ENCODE peak calls at places on chromosomes 13 and 19, in six cellular contexts. K is IMR-90, T is H9, G is neuronal stem cell, Q is H1, W is trophoblast cell. E is an unnamed sample. For H3K79me1, the result is how much of the 10 kb centered on the place peaks cover.

GRCh38 chr13:101417043-101417406 is 717 bp upstream of the NALCN start:
- DNase-seq in T (no peak), K (peak), G (no peak), W (peak), Q (no peak), E (peak)

GRCh38 chr13:42405665-42406390 is 133.9 kb downstream of the AKAP11 start:
- DNase-seq in K (peak), G (no peak), T (no peak), W (peak), Q (no peak), E (peak)

GRCh38 chr19:9981406-9982260 is 28.7 kb downstream of the COL5A3 start:
- DNase-seq in W (no peak), T (no peak), G (no peak), Q (no peak), K (no peak), E (no peak)

GRCh38 chr13:33284016-33284415 is 1.5 kb downstream of the STARD13 start:
- DNase-seq in W (peak), T (no peak), K (peak), Q (no peak), G (no peak), E (no peak)

GRCh38 chr19:53076984-53077383 is 26.2 kb downstream of the ZNF160 start:
- DNase-seq in W (peak), Q (peak), K (peak), T (peak), G (peak), E (peak)

GRCh38 chr19:54188224-54188871 is 1.0 kb downstream of the MBOAT7 start:
- DNase-seq in K (peak), Q (no peak), W (peak), G (no peak), T (peak), E (peak)

GRCh38 chr13:95154441-95154886 is 146.8 kb downstream of the ABCC4 start:
- DNase-seq in Q (no peak), K (no peak), T (no peak), G (no peak), W (no peak), E (no peak)

GRCh38 chr19:38213911-38214625 is 10.0 kb downstream of the DPF1 start:
- DNase-seq in T (no peak), W (peak), G (no peak), Q (no peak), K (peak), E (peak)

GRCh38 chr13:44516771-44517170 is 59.4 kb downstream of the TSC22D1 start:
- DNase-seq in W (no peak), K (no peak), G (no peak), Q (no peak), T (peak), E (no peak)

GRCh38 chr19:21143846-21144245 is 2.0 kb downstream of the ZNF431 start:
- DNase-seq in Q (no peak), K (no peak), G (no peak), T (no peak), W (peak), E (peak)

GRCh38 chr19:7492142-7493055 is 3.6 kb upstream of the PEX11G start:
- DNase-seq in W (peak), G (no peak), T (no peak), K (no peak), Q (no peak), E (peak)

GRCh38 chr13:43730642-43731041 is 56.1 kb downstream of the ENOX1 start:
- DNase-seq in K (peak), T (no peak), W (no peak), Q (no peak), G (no peak), E (peak)

GRCh38 chr19:12939908-12940533 is 1.6 kb downstream of the CALR start:
- DNase-seq in K (no peak), W (no peak), G (no peak), T (no peak), Q (no peak), E (no peak)

GRCh38 chr19:7381073-7381390 is 32.3 kb downstream of the ARHGEF18 start:
- DNase-seq in Q (peak), W (no peak), K (no peak), G (no peak), T (no peak), E (no peak)

GRCh38 chr19:44367024-44367423 is 10.5 kb upstream of the ZNF112 start:
- DNase-seq in G (no peak), W (no peak), K (no peak), Q (no peak), T (peak), E (no peak)

GRCh38 chr13:43397110-43397509 is 373.7 kb downstream of the DNAJC15 start:
- DNase-seq in W (no peak), T (no peak), Q (no peak), K (peak), G (no peak), E (peak)

GRCh38 chr13:113460599-113460998 is 7.3 kb upstream of the ADPRHL1 start:
- DNase-seq in K (no peak), Q (no peak), G (no peak), W (no peak), T (no peak), E (no peak)

GRCh38 chr13:46492946-46493345 is 60.0 kb upstream of the LRCH1 start:
- DNase-seq in W (peak), K (peak), G (peak), T (no peak), Q (no peak), E (peak)

GRCh38 chr19:51439021-51439465 is 19.2 kb downstream of the SIGLEC8 start:
- DNase-seq in G (no peak), K (no peak), Q (no peak), W (no peak), T (peak), E (no peak)

GRCh38 chr13:99984463-99985242 is 3.1 kb downstream of the ZIC2 start:
- DNase-seq in T (peak), G (no peak), Q (peak), K (no peak), W (no peak), E (no peak)

GRCh38 chr19:38725469-38726283 is 18.6 kb downstream of the CAPN12 start:
- DNase-seq in W (no peak), K (no peak), T (no peak), G (no peak), Q (no peak), E (no peak)

GRCh38 chr19:12668937-12669271 is 2.3 kb downstream of the WDR83 start:
- DNase-seq in T (no peak), Q (peak), K (peak), G (no peak), W (peak), E (peak)

GRCh38 chr13:62627226-62627625 is 1211.6 kb upstream of the PCDH20 start:
- DNase-seq in T (peak), G (no peak), W (no peak), K (no peak), Q (no peak), E (no peak)

GRCh38 chr13:66069570-66069969 is 1160.6 kb downstream of the PCDH9 start:
- DNase-seq in Q (no peak), G (no peak), W (no peak), K (peak), T (no peak), E (peak)

GRCh38 chr13:75760182-75760981 is 124.3 kb downstream of the LMO7 start:
- DNase-seq in W (peak), Q (no peak), T (no peak), K (peak), G (no peak), E (no peak)

GRCh38 chr19:35063940-35064818 is 22.7 kb downstream of the HPN start:
- DNase-seq in W (no peak), T (no peak), Q (no peak), K (peak), G (no peak), E (peak)

GRCh38 chr13:21232196-21232595 is 55.7 kb downstream of the MRPL57 start:
- DNase-seq in K (peak), T (no peak), Q (no peak), W (peak), G (no peak), E (no peak)

GRCh38 chr13:50123862-50124535 is 108.8 kb downstream of the KCNRG start:
- DNase-seq in W (peak), K (peak), T (peak), G (peak), Q (peak), E (peak)

GRCh38 chr13:112441779-112442310 is 65.7 kb downstream of the SPACA7 start:
- DNase-seq in G (no peak), T (peak), K (no peak), Q (no peak), W (no peak), E (no peak)

GRCh38 chr13:34671136-34671535 is 270.9 kb upstream of the NBEA start:
- DNase-seq in W (no peak), K (no peak), T (no peak), G (no peak), Q (no peak), E (no peak)

GRCh38 chr19:3880471-3881271 is at the start of gene ATCAY:
- DNase-seq in G (peak), K (no peak), Q (peak), W (no peak), T (peak), E (no peak)

GRCh38 chr13:40084934-40085333 is 429.5 kb downstream of the COG6 start:
- DNase-seq in W (peak), K (no peak), T (no peak), G (no peak), Q (no peak), E (no peak)

DNA sequence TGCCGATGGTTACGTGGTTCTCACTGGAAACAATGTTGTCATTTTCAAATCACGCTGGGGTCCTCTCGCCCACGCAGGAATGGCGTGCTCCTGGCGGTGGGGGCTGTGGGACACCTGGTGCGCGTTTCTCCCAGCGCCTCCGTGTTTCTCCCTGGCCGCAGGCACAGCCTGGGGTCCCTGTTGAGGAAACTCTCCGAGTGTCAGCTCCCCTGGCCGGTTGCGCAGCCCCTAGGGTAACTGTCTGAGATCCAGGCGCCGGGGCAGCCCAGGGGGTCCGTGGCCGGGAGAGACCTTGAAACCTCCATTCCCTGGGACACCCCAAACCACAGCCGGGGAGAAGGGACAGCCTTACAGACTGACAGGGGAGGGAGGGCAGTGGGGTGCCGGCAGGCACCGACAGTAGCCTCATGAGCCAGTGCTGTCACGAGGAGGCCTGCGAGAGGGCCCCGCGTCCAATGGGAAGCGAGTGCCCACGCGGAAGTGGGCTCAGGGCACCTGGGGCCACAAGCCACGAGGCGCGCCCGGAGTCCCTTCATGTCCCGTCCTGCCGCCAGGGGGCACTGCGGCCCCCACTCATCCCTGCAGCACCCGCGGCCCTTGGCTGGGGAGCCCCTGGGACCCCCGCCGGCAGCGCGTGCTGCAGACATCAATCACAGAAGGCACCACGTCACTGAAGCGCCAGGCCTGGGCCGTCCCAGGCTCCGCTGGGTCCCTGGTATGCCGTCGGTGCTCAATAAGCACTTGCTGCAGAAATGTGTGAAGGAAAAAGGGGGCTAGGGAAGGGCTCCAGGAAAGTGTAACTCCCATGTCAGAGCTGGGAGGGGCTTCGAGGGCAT is 9.5 kb downstream of the ADAMTSL5 start:
- DNase-seq in G (no peak), K (peak), Q (peak), T (peak), W (peak), E (no peak)
- H2AFZ ChIP-seq in G (peak), K (peak), Q (peak), T (no peak), W (no peak), E (no peak)

GRCh38 chr19:55253264-55253663 is 5.6 kb downstream of the PPP6R1 start:
- DNase-seq in G (no peak), T (no peak), Q (no peak), K (no peak), W (no peak), E (no peak)
- H3K79me1 ChIP-seq in G (under half), T (under half), Q (under half), K (under half), W (under half), E (under half)

DNA sequence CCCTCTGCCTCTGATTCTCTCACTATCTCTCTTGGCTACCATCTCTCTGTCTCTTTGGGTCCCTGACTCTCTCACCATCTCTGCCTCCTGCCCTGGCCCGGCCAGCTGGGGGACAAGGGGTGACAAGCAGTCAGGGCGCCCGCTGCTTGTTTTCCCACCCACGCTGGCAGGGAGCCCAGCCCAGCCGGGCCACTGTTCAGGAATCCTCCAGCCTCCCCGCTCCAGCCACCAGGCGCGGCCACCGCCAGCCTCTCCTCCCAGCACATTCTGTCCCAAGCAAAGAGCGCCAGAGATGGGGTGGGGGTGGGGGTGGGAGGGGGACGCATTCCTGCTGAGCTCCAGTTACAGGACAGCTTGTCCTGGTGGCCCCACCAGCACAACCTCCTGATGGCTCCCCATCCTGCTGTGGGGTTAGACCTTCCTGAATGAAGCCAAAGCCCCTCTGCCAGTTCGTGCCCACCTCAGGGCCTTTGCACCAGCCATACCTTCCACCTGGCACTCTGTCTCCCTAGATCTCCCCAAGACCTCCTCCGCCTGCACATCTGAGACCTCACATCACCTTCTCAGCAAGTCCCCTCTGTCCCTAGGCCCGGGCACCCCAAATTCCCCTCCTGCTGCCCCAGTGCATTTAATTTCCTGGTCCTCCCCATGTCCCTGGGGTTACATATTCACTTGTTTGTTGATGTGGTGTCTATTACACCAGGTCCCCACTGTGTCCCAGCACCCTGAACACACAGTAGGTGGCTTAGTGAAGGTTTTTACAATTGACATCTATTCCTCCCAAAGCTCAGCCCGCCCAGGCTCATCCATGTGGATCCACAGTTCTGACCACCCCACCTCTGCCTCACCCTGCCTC is 12.5 kb downstream of the ARRDC2 start:
- DNase-seq in K (peak), W (no peak), G (no peak), Q (no peak), T (no peak), E (peak)
- H2AFZ ChIP-seq in K (peak), W (no peak), G (peak), Q (no peak), T (no peak), E (no peak)

GRCh38 chr19:40270362-40271089 is 14.6 kb downstream of the AKT2 start:
- DNase-seq in G (no peak), Q (no peak), K (no peak), T (peak), W (no peak), E (no peak)

GRCh38 chr19:40274585-40275544 is 10.3 kb downstream of the AKT2 start:
- DNase-seq in K (no peak), T (no peak), G (no peak), W (no peak), Q (no peak), E (no peak)

GRCh38 chr19:40271706-40272105 is 13.4 kb downstream of the AKT2 start:
- DNase-seq in W (no peak), G (no peak), Q (no peak), T (no peak), K (no peak), E (no peak)

GRCh38 chr19:40272261-40272660 is 12.9 kb downstream of the AKT2 start:
- DNase-seq in K (no peak), G (no peak), Q (no peak), W (peak), T (no peak), E (no peak)

DNA sequence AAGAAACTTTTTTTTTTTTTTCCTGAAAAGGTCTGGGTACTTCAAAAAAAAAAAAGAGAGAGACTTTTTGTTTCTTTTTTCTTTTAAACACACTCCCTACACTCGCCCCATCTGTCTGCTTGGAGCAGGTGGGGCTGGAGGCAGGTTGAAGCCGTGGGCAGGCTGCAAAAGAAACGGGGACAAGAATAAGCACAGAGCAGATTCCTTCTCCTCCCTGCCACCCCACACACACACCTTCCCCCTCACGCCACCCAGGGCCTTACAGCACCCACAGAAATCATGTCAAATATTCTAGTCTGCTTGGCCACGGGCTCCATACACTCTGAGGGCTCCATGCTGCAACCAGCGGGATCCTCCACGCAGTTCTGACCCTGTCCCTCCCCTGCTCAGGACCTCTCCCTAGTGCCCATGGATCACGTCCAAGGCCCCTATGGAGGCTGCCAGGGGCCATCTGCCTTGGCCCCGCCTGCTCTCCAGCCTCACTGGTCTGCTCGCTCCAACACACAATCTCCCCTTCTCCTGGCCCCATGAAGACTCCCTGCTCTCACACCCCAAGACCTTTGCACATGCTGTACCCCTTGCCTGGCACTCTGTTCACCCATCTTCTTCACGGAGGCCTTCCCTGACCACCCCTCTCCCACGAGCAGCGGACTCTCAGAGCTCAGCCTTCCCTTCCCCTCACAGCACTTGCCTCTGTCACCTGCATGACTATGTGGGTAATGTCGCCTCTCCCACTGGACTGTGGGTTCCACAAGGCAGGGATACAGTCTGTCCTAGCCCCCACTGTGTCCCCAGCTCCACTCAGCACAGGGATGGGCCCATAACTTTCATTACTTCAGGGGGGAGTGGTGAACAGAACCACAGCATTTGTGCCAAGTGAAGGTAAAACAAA is 11.4 kb downstream of the AKT2 start:
- DNase-seq in T (no peak), G (no peak), K (no peak), W (no peak), Q (no peak), E (no peak)
- H3K79me1 ChIP-seq in T (under half), G (under half), K (under half), W (under half), Q (under half), E (under half)

DNA sequence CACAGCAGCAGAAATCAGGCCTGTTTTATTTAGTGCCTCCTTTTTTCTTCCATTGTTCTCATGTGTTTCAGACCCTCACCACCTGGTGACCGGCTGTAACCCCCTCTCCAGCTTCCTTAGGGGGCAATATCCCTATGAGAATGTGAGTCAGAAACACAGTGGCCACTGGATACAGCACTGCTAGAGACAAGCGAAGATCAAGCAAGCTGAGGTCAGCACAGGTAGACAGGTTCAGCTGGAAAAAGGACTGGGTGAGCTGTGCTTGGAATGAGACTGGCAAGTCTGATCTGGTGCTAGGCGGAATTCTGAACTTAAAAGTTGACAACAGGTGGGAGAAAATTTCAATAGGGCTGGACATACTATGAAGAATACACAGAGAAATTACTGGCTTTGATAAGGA is 83.1 kb downstream of the ERCC5 start:
- DNase-seq in K (no peak), T (no peak), W (no peak), Q (no peak), G (no peak), E (no peak)
- H2AFZ ChIP-seq in K (no peak), T (no peak), W (no peak), Q (no peak), G (no peak), E (no peak)

DNA sequence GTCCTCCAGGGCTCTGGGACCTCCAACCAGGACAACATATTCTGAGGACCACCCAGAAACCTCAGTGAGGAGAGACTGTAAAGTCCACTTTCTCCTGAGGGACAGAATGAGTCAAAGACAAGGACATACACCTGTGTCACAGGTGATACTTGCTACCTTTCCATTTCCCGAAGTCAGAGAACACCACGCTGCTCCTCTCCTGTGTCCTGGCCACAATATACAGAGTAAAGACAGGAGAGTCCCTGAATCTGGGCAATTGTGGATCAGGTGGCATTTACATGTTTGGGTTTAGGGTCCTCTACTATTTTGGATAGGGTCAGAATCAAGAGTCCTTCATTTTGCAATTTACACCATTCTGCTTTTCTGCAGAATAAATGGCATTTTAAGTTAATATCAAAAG is 4.9 kb downstream of the MED26 start:
- DNase-seq in W (no peak), Q (no peak), K (no peak), T (no peak), G (no peak), E (no peak)
- H3K79me1 ChIP-seq in W (under half), Q (half or more), K (under half), T (under half), G (under half), E (under half)

GRCh38 chr13:79628463-79628862 is 147.5 kb downstream of the NDFIP2 start:
- DNase-seq in T (no peak), W (no peak), K (no peak), Q (no peak), G (no peak), E (peak)
- H2AFZ ChIP-seq in T (no peak), W (no peak), K (no peak), Q (no peak), G (no peak), E (no peak)

E was measured in mesenchymal stem cell.